ENCODE peak calls at places on chromosomes 16 and 17, in four cellular contexts. M is ovary; U is HFFc6; R is stimulated activated CD8-positive, alpha-beta memory T cell treated with anti-CD3 and anti-CD28 coated beads, Interleukin-4, amount 100 ng/mL, for 24 hours. K is an unnamed sample.

GRCh38 chr17:69246726-69247375 is 18.2 kb upstream of the ABCA10 start:
- DNase-seq in M (no peak), U (peak), R (no peak), K (peak)

GRCh38 chr16:4505356-4506153 is 29.4 kb downstream of the HMOX2 start:
- DNase-seq in M (no peak), U (no peak), R (peak), K (peak)

GRCh38 chr17:13306310-13306962 is 288.6 kb upstream of the ELAC2 start:
- DNase-seq in M (no peak), U (peak), R (no peak), K (no peak)

GRCh38 chr16:71854369-71854948 is 8.7 kb downstream of the ATXN1L start:
- DNase-seq in M (no peak), U (no peak), R (no peak), K (no peak)

GRCh38 chr16:1413684-1414531 is 596 bp downstream of the UNKL start:
- DNase-seq in M (peak), U (no peak), R (peak), K (peak)

GRCh38 chr17:1796800-1797199 is 32.9 kb downstream of the SMYD4 start:
- DNase-seq in M (no peak), U (no peak), R (no peak), K (no peak)

GRCh38 chr17:60297729-60298293 is 94.1 kb downstream of the USP32 start:
- DNase-seq in M (no peak), U (no peak), R (no peak), K (no peak)

GRCh38 chr17:68398731-68399637 is 58.3 kb downstream of the WIPI1 start:
- DNase-seq in M (peak), U (peak), R (no peak), K (peak)

GRCh38 chr17:43810226-43810715 is 22.7 kb downstream of the MPP3 start:
- DNase-seq in M (no peak), U (no peak), R (no peak), K (no peak)

GRCh38 chr16:67942200-67942509 is 1.8 kb downstream of the LCAT start:
- DNase-seq in M (peak), U (no peak), R (no peak), K (peak)

GRCh38 chr17:8041249-8041928 is 2.5 kb downstream of the ALOX15B start:
- DNase-seq in M (no peak), U (peak), R (no peak), K (peak)

GRCh38 chr17:12789075-12789975 is at the start of gene ARHGAP44:
- DNase-seq in M (peak), U (peak), R (peak), K (peak)

GRCh38 chr17:79988163-79988971 is 47.3 kb downstream of the TBC1D16 start:
- DNase-seq in M (peak), U (peak), R (no peak), K (no peak)

GRCh38 chr17:29169806-29170591 is 10.2 kb downstream of the MYO18A start:
- DNase-seq in M (no peak), U (no peak), R (no peak), K (no peak)

GRCh38 chr17:45092932-45093430 is 31.9 kb downstream of the NMT1 start:
- DNase-seq in M (peak), U (peak), R (no peak), K (no peak)

GRCh38 chr17:27446569-27447301 is 9.5 kb upstream of the KSR1 start:
- DNase-seq in M (no peak), U (peak), R (no peak), K (no peak)

GRCh38 chr17:50346313-50347086 is 574 bp downstream of the XYLT2 start:
- DNase-seq in M (peak), U (no peak), R (peak), K (peak)

GRCh38 chr16:73459586-73459985 is 411.7 kb upstream of the ZFHX3 start:
- DNase-seq in M (no peak), U (no peak), R (no peak), K (no peak)

GRCh38 chr17:29930399-29931010 is 477 bp upstream of the SSH2 start:
- DNase-seq in M (no peak), U (no peak), R (no peak), K (no peak)

GRCh38 chr17:62919388-62919787 is 46.6 kb upstream of the TANC2 start:
- DNase-seq in M (no peak), U (no peak), R (no peak), K (no peak)

GRCh38 chr17:55264273-55264639 is 504 bp upstream of the HLF start:
- DNase-seq in M (no peak), U (no peak), R (no peak), K (no peak)

GRCh38 chr17:48262982-48263586 is 155.5 kb downstream of the SNX11 start:
- DNase-seq in M (no peak), U (peak), R (no peak), K (no peak)

GRCh38 chr16:26667271-26667703 is 399.4 kb upstream of the C16orf82 start:
- DNase-seq in M (no peak), U (no peak), R (no peak), K (no peak)

GRCh38 chr16:64242510-64242909 is 879.4 kb downstream of the CDH11 start:
- DNase-seq in M (no peak), U (no peak), R (no peak), K (no peak)

GRCh38 chr17:5784791-5785190 is 200.5 kb upstream of the NLRP1 start:
- DNase-seq in M (no peak), U (no peak), R (no peak), K (no peak)

GRCh38 chr17:40993856-40994255 is at the start of gene KRTAP3-3:
- DNase-seq in M (no peak), U (no peak), R (no peak), K (no peak)

GRCh38 chr16:49857423-49858181 is 1.7 kb upstream of the ZNF423 start:
- DNase-seq in M (peak), U (no peak), R (peak), K (peak)

GRCh38 chr17:2214887-2215615 is 88.5 kb downstream of the SMG6 start:
- DNase-seq in M (no peak), U (peak), R (no peak), K (no peak)

GRCh38 chr17:79619636-79620206 is 8.9 kb upstream of the RBFOX3 start:
- DNase-seq in M (no peak), U (no peak), R (no peak), K (no peak)

GRCh38 chr17:79789943-79790804 is 6.7 kb downstream of the CBX8 start:
- DNase-seq in M (peak), U (no peak), R (no peak), K (peak)

GRCh38 chr17:45984368-45984767 is 14.7 kb upstream of the STH start:
- DNase-seq in M (no peak), U (no peak), R (no peak), K (no peak)